ENCODE peak calls at places on chromosomes 4 and X, in four cellular contexts. B, T, F and G are unnamed samples.

GRCh38 chr4:140609548-140610425 is 41.0 kb upstream of the UCP1 start:
- DNase-seq in T (no peak), F (peak), B (peak), G (no peak)

GRCh38 chr4:15920723-15921591 is 17.6 kb downstream of the FGFBP1 start:
- DNase-seq in T (peak), B (no peak), F (no peak), G (no peak)

GRCh38 chr4:115110191-115111166 is 2.9 kb downstream of the NDST4 start:
- DNase-seq in F (no peak), T (no peak), B (no peak), G (no peak)

GRCh38 chrX:96619588-96619987 is 65.1 kb upstream of the DIAPH2 start:
- DNase-seq in T (no peak), F (no peak), B (no peak), G (no peak)

GRCh38 chrX:25079020-25079419 is 63.3 kb upstream of the ARX start:
- DNase-seq in B (peak), T (no peak), F (no peak), G (no peak)

GRCh38 chrX:93673056-93673868 is at the start of gene NAP1L3:
- DNase-seq in T (peak), B (peak), F (no peak), G (peak)

GRCh38 chr4:127403523-127404084 is 229.2 kb upstream of the INTU start:
- DNase-seq in T (no peak), B (no peak), F (no peak), G (no peak)

GRCh38 chrX:129925305-129926092 is 19.5 kb downstream of the UTP14A start:
- DNase-seq in B (peak), F (peak), T (peak), G (no peak)

GRCh38 chr4:95155759-95156451 is 392.9 kb downstream of the UNC5C start:
- DNase-seq in B (peak), F (peak), T (no peak), G (no peak)

GRCh38 chrX:155218777-155219176 is 2.5 kb downstream of the VBP1 start:
- DNase-seq in B (no peak), F (no peak), T (no peak), G (no peak)

GRCh38 chr4:78904143-78904542 is 35.1 kb downstream of the PAQR3 start:
- DNase-seq in T (no peak), B (no peak), F (no peak), G (no peak)

GRCh38 chrX:154714925-154715324 is 36.0 kb downstream of the GAB3 start:
- DNase-seq in B (peak), F (peak), T (no peak), G (no peak)

GRCh38 chr4:186149872-186150271 is 41.5 kb upstream of the CYP4V2 start:
- DNase-seq in B (peak), T (peak), F (peak), G (no peak)

GRCh38 chr4:175953960-175954521 is 111.6 kb upstream of the WDR17 start:
- DNase-seq in T (peak), B (peak), F (no peak), G (no peak)

GRCh38 chr4:38930199-38930598 is 62.6 kb downstream of the FAM114A1 start:
- DNase-seq in B (no peak), F (no peak), T (no peak), G (no peak)

GRCh38 chr4:151427268-151427667 is 18.3 kb downstream of the FHIP1A start:
- DNase-seq in T (no peak), F (no peak), B (no peak), G (no peak)

GRCh38 chr4:2767705-2768074 is 11.6 kb upstream of the TNIP2 start:
- DNase-seq in B (no peak), F (no peak), T (no peak), G (no peak)

GRCh38 chr4:186724048-186724860 is 598 bp upstream of the FAT1 start:
- DNase-seq in B (peak), F (no peak), T (peak), G (no peak)

GRCh38 chr4:24850669-24851068 is 55.3 kb downstream of the SOD3 start:
- DNase-seq in B (no peak), T (peak), F (no peak), G (no peak)

GRCh38 chr4:6701371-6701770 is 7.7 kb downstream of the S100P start:
- DNase-seq in T (no peak), F (no peak), B (no peak), G (no peak)

GRCh38 chr4:159016527-159017137 is 86.2 kb upstream of the RAPGEF2 start:
- DNase-seq in T (no peak), F (no peak), B (peak), G (no peak)

GRCh38 chrX:17390325-17390992 is 15.5 kb downstream of the NHS start:
- DNase-seq in T (no peak), F (no peak), B (no peak), G (no peak)

GRCh38 chr4:174591243-174592021 is 69.1 kb upstream of the HPGD start:
- DNase-seq in F (peak), B (peak), T (no peak), G (no peak)

GRCh38 chr4:7967063-7967440 is 27.4 kb upstream of the AFAP1 start:
- DNase-seq in F (no peak), B (no peak), T (no peak), G (no peak)

GRCh38 chr4:138494931-138495330 is 252.8 kb upstream of the SLC7A11 start:
- DNase-seq in F (peak), T (peak), B (no peak), G (no peak)

GRCh38 chr4:40316333-40316781 is 18.8 kb upstream of the CHRNA9 start:
- DNase-seq in B (no peak), T (no peak), F (no peak), G (no peak)

GRCh38 chrX:115525486-115525885 is 35.5 kb upstream of the PLS3 start:
- DNase-seq in F (no peak), T (no peak), B (no peak), G (no peak)

GRCh38 chrX:18707442-18708049 is at the start of gene PPEF1:
- DNase-seq in F (no peak), B (peak), T (no peak), G (no peak)

GRCh38 chr4:101065935-101066485 is 281.3 kb downstream of the PPP3CA start:
- DNase-seq in F (no peak), B (no peak), T (no peak), G (no peak)